ENCODE peak calls at places on chromosomes 11 and 22, in seven cellular contexts. K is lower leg skin, X is heart right ventricle, W is kidney, T is fibroblast of mammary gland, P is astrocyte of the spinal cord, O is tibial artery. B is an unnamed sample.
A peak's percentile ranks its signal among the peaks of the same experiment; 100 is the strongest.

GRCh38 chr22:20663137-20663828 is 110.6 kb upstream of the SERPIND1 start:
- DNase-seq in K (no peak), X (no peak), W (no peak), T (no peak), P (no peak), O (no peak), B (no peak)

GRCh38 chr11:130609121-130610035 is 160.9 kb downstream of the ADAMTS15 start:
- DNase-seq in K (peak; percentile 96), X (peak; percentile 84), W (no peak), T (peak; percentile 97), P (no peak), O (peak; percentile 98), B (no peak)

GRCh38 chr11:61331636-61332035 is 1.3 kb downstream of the DDB1 start:
- DNase-seq in K (no peak), X (no peak), W (no peak), T (no peak), P (no peak), O (no peak), B (no peak)

GRCh38 chr11:44309483-44310197 is at the start of gene ALX4:
- DNase-seq in K (no peak), X (peak; percentile 21), W (no peak), T (no peak), P (no peak), O (no peak), B (no peak)

GRCh38 chr11:59380263-59381059 is 21.8 kb downstream of the OR5AN1 start:
- DNase-seq in K (no peak), X (no peak), W (no peak), T (no peak), P (no peak), O (no peak), B (no peak)

GRCh38 chr11:114078423-114078822 is 18.9 kb downstream of the ZBTB16 start:
- DNase-seq in K (peak; percentile 72), X (no peak), W (no peak), T (no peak), P (no peak), O (no peak), B (no peak)

GRCh38 chr22:23512738-23513137 is 67.4 kb downstream of the IGLL1 start:
- DNase-seq in K (no peak), X (no peak), W (no peak), T (no peak), P (no peak), O (no peak), B (no peak)

GRCh38 chr11:2803186-2804057 is 82.2 kb downstream of the CDKN1C start:
- DNase-seq in K (peak; percentile 77), X (no peak), W (peak; percentile 55), T (no peak), P (no peak), O (peak; percentile 57), B (no peak)

GRCh38 chr11:107018902-107019493 is 722 bp upstream of the GUCY1A2 start:
- DNase-seq in K (peak; percentile 90), X (peak; percentile 55), W (peak; percentile 91), T (peak; percentile 67), P (peak; percentile 84), O (peak; percentile 66), B (no peak)

GRCh38 chr11:101880208-101880607 is 34.6 kb upstream of the CEP126 start:
- DNase-seq in K (no peak), X (no peak), W (no peak), T (peak; percentile 82), P (peak; percentile 73), O (no peak), B (no peak)

GRCh38 chr22:35113341-35113740 is 47.4 kb downstream of the ISX start:
- DNase-seq in K (peak; percentile 72), X (no peak), W (no peak), T (no peak), P (no peak), O (no peak), B (no peak)

GRCh38 chr11:119585038-119585666 is 143.8 kb downstream of the NECTIN1 start:
- DNase-seq in K (peak; percentile 87), X (no peak), W (peak; percentile 85), T (no peak), P (peak; percentile 32), O (no peak), B (no peak)

GRCh38 chr11:44191322-44192014 is 96.0 kb downstream of the EXT2 start:
- DNase-seq in K (no peak), X (no peak), W (no peak), T (no peak), P (no peak), O (no peak), B (no peak)

GRCh38 chr22:49827853-49828598 is at the start of gene BRD1:
- DNase-seq in K (no peak), X (peak; percentile 36), W (peak; percentile 85), T (peak; percentile 50), P (peak; percentile 51), O (no peak), B (no peak)

GRCh38 chr11:76597533-76598425 is 72.8 kb downstream of the LRRC32 start:
- DNase-seq in K (no peak), X (peak; percentile 3), W (no peak), T (no peak), P (no peak), O (no peak), B (no peak)

GRCh38 chr11:8015753-8016239 is 28.7 kb downstream of the EIF3F start:
- DNase-seq in K (peak; percentile 31), X (no peak), W (no peak), T (no peak), P (peak; percentile 33), O (no peak), B (no peak)

GRCh38 chr11:12219732-12220131 is 109.3 kb downstream of the MICAL2 start:
- DNase-seq in K (no peak), X (no peak), W (no peak), T (no peak), P (no peak), O (no peak), B (peak; percentile 25)

DNA sequence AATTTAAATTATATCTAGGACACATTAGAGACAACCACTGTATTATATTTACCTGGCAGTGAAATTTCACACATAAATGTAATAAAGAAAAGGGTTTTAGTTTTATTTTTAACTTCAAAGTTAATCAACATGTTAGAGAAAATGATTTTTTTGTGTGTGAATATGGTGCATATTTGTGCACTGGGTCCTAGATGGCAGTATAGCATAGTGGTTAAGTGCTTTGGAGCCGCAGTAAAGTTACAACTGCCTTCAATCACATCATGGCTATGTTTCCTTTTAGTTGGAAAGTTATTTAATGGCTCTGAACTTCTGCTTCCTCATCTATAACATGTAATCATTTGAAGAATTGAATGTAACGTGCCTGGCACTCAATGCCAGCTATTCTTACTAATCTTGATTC is 108.9 kb upstream of the DDI1 start:
- DNase-seq in K (no peak), X (no peak), W (no peak), T (peak; percentile 57), P (peak; percentile 36), O (no peak), B (no peak)
- TF ChIP-seq CTCF in K (no peak), X (peak; percentile 54), W (peak; percentile 44), T (peak; percentile 58), P (peak; percentile 30), O (peak; percentile 11), B (peak; percentile 43)

GRCh38 chr22:36368359-36368983 is 19.3 kb downstream of the MYH9 start:
- DNase-seq in K (no peak), X (no peak), W (no peak), T (peak; percentile 52), P (peak; percentile 79), O (no peak), B (no peak)
- TF ChIP-seq CTCF in K (no peak), X (no peak), W (no peak), T (no peak), P (peak; percentile 9), O (no peak), B (no peak)

GRCh38 chr22:38402204-38402603 is 52.8 kb downstream of the KCNJ4 start:
- DNase-seq in K (peak; percentile 65), X (no peak), W (peak; percentile 69), T (no peak), P (no peak), O (no peak), B (no peak)

GRCh38 chr22:38401336-38402084 is 53.5 kb downstream of the KCNJ4 start:
- DNase-seq in K (peak; percentile 82), X (no peak), W (peak; percentile 72), T (no peak), P (no peak), O (no peak), B (no peak)

GRCh38 chr22:38397189-38398097 is 57.6 kb downstream of the KCNJ4 start:
- DNase-seq in K (peak; percentile 92), X (peak; percentile 64), W (peak; percentile 89), T (peak; percentile 37), P (peak; percentile 33), O (peak; percentile 76), B (no peak)

GRCh38 chr22:38403806-38404205 is 51.2 kb downstream of the KCNJ4 start:
- DNase-seq in K (peak; percentile 78), X (no peak), W (peak; percentile 85), T (no peak), P (no peak), O (peak; percentile 35), B (no peak)

GRCh38 chr22:38398609-38399401 is 56.2 kb downstream of the KCNJ4 start:
- DNase-seq in K (peak; percentile 96), X (peak; percentile 86), W (peak; percentile 95), T (peak; percentile 55), P (peak; percentile 69), O (peak; percentile 86), B (no peak)
- TF ChIP-seq CTCF in K (no peak), X (no peak), W (no peak), T (no peak), P (no peak), O (no peak), B (no peak)

GRCh38 chr11:134045799-134046635 is 22.9 kb upstream of the JAM3 start:
- DNase-seq in K (no peak), X (no peak), W (no peak), T (no peak), P (no peak), O (peak; percentile 76), B (no peak)
- TF ChIP-seq CTCF in K (no peak), X (peak; percentile 65), W (no peak), T (peak; percentile 22), P (peak; percentile 44), O (peak; percentile 71), B (peak; percentile 25)

DNA sequence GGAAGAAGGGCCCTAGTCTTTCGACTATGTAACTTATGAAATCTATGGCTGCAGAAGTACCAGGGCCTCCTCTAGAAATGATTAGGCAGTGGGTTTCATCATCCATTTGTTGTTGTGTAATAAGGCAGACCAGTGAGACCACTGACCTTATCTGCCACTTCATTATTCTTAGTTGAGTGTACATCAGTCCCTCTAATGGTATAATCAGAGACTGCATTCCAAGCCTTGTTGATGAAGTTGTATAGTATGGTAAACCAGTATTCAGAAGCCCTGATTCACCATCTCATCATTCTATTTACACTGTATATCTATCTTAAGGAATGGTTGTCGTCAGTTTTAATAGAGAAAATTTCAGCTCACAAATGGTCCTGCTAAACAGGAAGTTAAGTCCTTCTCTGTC is 32.2 kb upstream of the GRIA4 start:
- DNase-seq in K (no peak), X (no peak), W (no peak), T (no peak), P (no peak), O (no peak), B (no peak)
- TF ChIP-seq CTCF in K (no peak), X (no peak), W (no peak), T (peak; percentile 1), P (peak; percentile 5), O (no peak), B (no peak)